ENCODE peak calls at places on chromosomes 7 and 10, in ten cellular contexts. B, E, W, C, J, U, Y, S, X and V are unnamed samples.

GRCh38 chr7:75889826-75890225 is 11.0 kb downstream of the RHBDD2 start:
- DNase-seq in U (no peak), E (no peak), J (no peak), B (peak), X (no peak), S (no peak), W (peak), C (no peak), Y (no peak), V (no peak)

GRCh38 chr7:142328006-142328405 is 70.1 kb upstream of the PRSS58 start:
- DNase-seq in B (no peak), U (no peak), S (no peak), C (no peak), J (no peak), Y (no peak), E (no peak), X (no peak), W (no peak), V (no peak)

GRCh38 chr10:15808204-15808797 is 52.0 kb downstream of the MINDY3 start:
- DNase-seq in C (no peak), Y (no peak), U (no peak), S (no peak), E (no peak), W (no peak), J (no peak), X (no peak), B (no peak), V (no peak)

GRCh38 chr10:16904619-16905018 is 87.4 kb upstream of the RSU1 start:
- DNase-seq in C (no peak), B (peak), X (no peak), W (peak), E (no peak), J (no peak), Y (no peak), U (no peak), S (no peak), V (no peak)

GRCh38 chr10:86357041-86357440 is 9.6 kb downstream of the GRID1 start:
- DNase-seq in J (no peak), E (no peak), B (no peak), S (no peak), U (no peak), X (no peak), C (no peak), Y (no peak), W (no peak), V (no peak)

GRCh38 chr10:98259606-98260319 is 8.2 kb downstream of the LOXL4 start:
- DNase-seq in E (no peak), B (no peak), U (no peak), S (no peak), C (no peak), W (no peak), X (no peak), Y (no peak), J (no peak), V (no peak)

GRCh38 chr10:131170042-131170983 is 141.2 kb downstream of the TCERG1L start:
- DNase-seq in S (no peak), W (no peak), U (no peak), J (no peak), X (no peak), Y (no peak), C (no peak), E (no peak), B (no peak), V (peak)

GRCh38 chr10:127218658-127219057 is 22.3 kb upstream of the INSYN2A start:
- DNase-seq in X (no peak), U (no peak), B (no peak), Y (no peak), E (no peak), J (no peak), S (no peak), C (no peak), W (no peak), V (no peak)

GRCh38 chr10:118343115-118343514 is 991 bp upstream of the FAM204A start:
- DNase-seq in C (no peak), B (peak), J (no peak), E (no peak), X (no peak), S (no peak), Y (no peak), W (no peak), U (no peak), V (no peak)

GRCh38 chr7:101880536-101881443 is 63.4 kb downstream of the CUX1 start:
- DNase-seq in C (no peak), X (no peak), S (no peak), E (no peak), W (peak), U (no peak), Y (no peak), J (no peak), B (peak), V (peak)

GRCh38 chr10:121296378-121296777 is 301.9 kb downstream of the FGFR2 start:
- DNase-seq in W (no peak), B (no peak), X (no peak), Y (no peak), S (no peak), C (no peak), J (no peak), U (no peak), E (no peak), V (no peak)

GRCh38 chr7:100822236-100823139 is 4.8 kb downstream of the EPHB4 start:
- DNase-seq in X (no peak), Y (no peak), U (no peak), J (no peak), E (no peak), B (no peak), C (no peak), W (no peak), S (no peak), V (no peak)

GRCh38 chr7:132296820-132297219 is 279.4 kb downstream of the PLXNA4 start:
- DNase-seq in S (no peak), W (no peak), B (no peak), X (no peak), U (no peak), E (no peak), C (no peak), J (no peak), Y (no peak), V (no peak)

GRCh38 chr10:94706089-94706488 is 22.6 kb downstream of the CYP2C18 start:
- DNase-seq in S (no peak), X (no peak), W (no peak), C (no peak), Y (no peak), B (no peak), U (no peak), E (no peak), J (no peak), V (no peak)